ENCODE peak calls at places on chromosomes 12 and 14, in eight cellular contexts. One of them, this sample, is unnamed.

GRCh38 chr12:51329742-51330141 is 5.8 kb upstream of the BIN2 start:
- DNase-seq in NCI-H1417: no peak
- DNase-seq in putamen: no peak
- DNase-seq in central memory CD4-positive, alpha-beta T cell: no peak
- DNase-seq in stimulated activated CD4-positive, alpha-beta T cell treated with anti-CD3 and anti-CD28 coated beads, Interleukin-1b, Interleukin-23, amount 100 ng/mL, for 1 hour: no peak
- DNase-seq in HuH-7: no peak
- DNase-seq in T-helper 2 cell: peak
- DNase-seq in naive thymus-derived CD8-positive, alpha-beta T cell: no peak
- DNase-seq in this sample: no peak

GRCh38 chr12:54146506-54147145 is 42.2 kb downstream of the SMUG1 start:
- DNase-seq in T-helper 2 cell: no peak
- DNase-seq in NCI-H1417: no peak
- DNase-seq in naive thymus-derived CD8-positive, alpha-beta T cell: no peak
- DNase-seq in stimulated activated CD4-positive, alpha-beta T cell treated with anti-CD3 and anti-CD28 coated beads, Interleukin-1b, Interleukin-23, amount 100 ng/mL, for 1 hour: no peak
- DNase-seq in central memory CD4-positive, alpha-beta T cell: no peak
- DNase-seq in putamen: no peak
- DNase-seq in HuH-7: no peak
- DNase-seq in this sample: no peak

GRCh38 chr12:24997496-24997895 is 48.6 kb upstream of the BCAT1 start:
- DNase-seq in HuH-7: no peak
- DNase-seq in stimulated activated CD4-positive, alpha-beta T cell treated with anti-CD3 and anti-CD28 coated beads, Interleukin-1b, Interleukin-23, amount 100 ng/mL, for 1 hour: no peak
- DNase-seq in NCI-H1417: no peak
- DNase-seq in naive thymus-derived CD8-positive, alpha-beta T cell: no peak
- DNase-seq in putamen: no peak
- DNase-seq in T-helper 2 cell: no peak
- DNase-seq in central memory CD4-positive, alpha-beta T cell: no peak
- DNase-seq in this sample: no peak

GRCh38 chr14:50844397-50844796 is 13.4 kb upstream of the NIN start:
- DNase-seq in HuH-7: no peak
- DNase-seq in central memory CD4-positive, alpha-beta T cell: no peak
- DNase-seq in NCI-H1417: no peak
- DNase-seq in stimulated activated CD4-positive, alpha-beta T cell treated with anti-CD3 and anti-CD28 coated beads, Interleukin-1b, Interleukin-23, amount 100 ng/mL, for 1 hour: no peak
- DNase-seq in naive thymus-derived CD8-positive, alpha-beta T cell: no peak
- DNase-seq in T-helper 2 cell: no peak
- DNase-seq in putamen: no peak
- DNase-seq in this sample: no peak

GRCh38 chr14:77061630-77062029 is 33.1 kb upstream of the IRF2BPL start:
- DNase-seq in central memory CD4-positive, alpha-beta T cell: no peak
- DNase-seq in putamen: no peak
- DNase-seq in HuH-7: no peak
- DNase-seq in naive thymus-derived CD8-positive, alpha-beta T cell: no peak
- DNase-seq in NCI-H1417: no peak
- DNase-seq in T-helper 2 cell: no peak
- DNase-seq in stimulated activated CD4-positive, alpha-beta T cell treated with anti-CD3 and anti-CD28 coated beads, Interleukin-1b, Interleukin-23, amount 100 ng/mL, for 1 hour: no peak
- DNase-seq in this sample: no peak

GRCh38 chr12:113301811-113302210 is 33.1 kb downstream of the SLC8B1 start:
- DNase-seq in putamen: no peak
- DNase-seq in NCI-H1417: no peak
- DNase-seq in HuH-7: no peak
- DNase-seq in central memory CD4-positive, alpha-beta T cell: no peak
- DNase-seq in T-helper 2 cell: no peak
- DNase-seq in stimulated activated CD4-positive, alpha-beta T cell treated with anti-CD3 and anti-CD28 coated beads, Interleukin-1b, Interleukin-23, amount 100 ng/mL, for 1 hour: no peak
- DNase-seq in naive thymus-derived CD8-positive, alpha-beta T cell: no peak
- DNase-seq in this sample: no peak

GRCh38 chr12:83190631-83191390 is 504.1 kb downstream of the TMTC2 start:
- DNase-seq in T-helper 2 cell: no peak
- DNase-seq in central memory CD4-positive, alpha-beta T cell: no peak
- DNase-seq in naive thymus-derived CD8-positive, alpha-beta T cell: no peak
- DNase-seq in NCI-H1417: no peak
- DNase-seq in stimulated activated CD4-positive, alpha-beta T cell treated with anti-CD3 and anti-CD28 coated beads, Interleukin-1b, Interleukin-23, amount 100 ng/mL, for 1 hour: no peak
- DNase-seq in HuH-7: no peak
- DNase-seq in putamen: no peak
- DNase-seq in this sample: no peak

GRCh38 chr12:107518868-107519267 is 166.7 kb upstream of the PWP1 start:
- DNase-seq in putamen: no peak
- DNase-seq in stimulated activated CD4-positive, alpha-beta T cell treated with anti-CD3 and anti-CD28 coated beads, Interleukin-1b, Interleukin-23, amount 100 ng/mL, for 1 hour: no peak
- DNase-seq in T-helper 2 cell: no peak
- DNase-seq in naive thymus-derived CD8-positive, alpha-beta T cell: no peak
- DNase-seq in central memory CD4-positive, alpha-beta T cell: no peak
- DNase-seq in NCI-H1417: no peak
- DNase-seq in HuH-7: no peak
- DNase-seq in this sample: no peak

GRCh38 chr12:92570056-92570753 is 132.6 kb upstream of the PLEKHG7 start:
- DNase-seq in putamen: peak
- DNase-seq in HuH-7: no peak
- DNase-seq in central memory CD4-positive, alpha-beta T cell: peak
- DNase-seq in stimulated activated CD4-positive, alpha-beta T cell treated with anti-CD3 and anti-CD28 coated beads, Interleukin-1b, Interleukin-23, amount 100 ng/mL, for 1 hour: no peak
- DNase-seq in naive thymus-derived CD8-positive, alpha-beta T cell: peak
- DNase-seq in NCI-H1417: peak
- DNase-seq in T-helper 2 cell: peak
- DNase-seq in this sample: no peak

GRCh38 chr14:53925201-53925766 is 31.3 kb downstream of the BMP4 start:
- DNase-seq in putamen: no peak
- DNase-seq in stimulated activated CD4-positive, alpha-beta T cell treated with anti-CD3 and anti-CD28 coated beads, Interleukin-1b, Interleukin-23, amount 100 ng/mL, for 1 hour: no peak
- DNase-seq in T-helper 2 cell: no peak
- DNase-seq in HuH-7: no peak
- DNase-seq in naive thymus-derived CD8-positive, alpha-beta T cell: no peak
- DNase-seq in central memory CD4-positive, alpha-beta T cell: no peak
- DNase-seq in NCI-H1417: no peak
- DNase-seq in this sample: no peak

GRCh38 chr14:52590318-52590717 is 37.7 kb downstream of the GPR137C start:
- DNase-seq in naive thymus-derived CD8-positive, alpha-beta T cell: no peak
- DNase-seq in T-helper 2 cell: no peak
- DNase-seq in NCI-H1417: no peak
- DNase-seq in central memory CD4-positive, alpha-beta T cell: no peak
- DNase-seq in putamen: no peak
- DNase-seq in stimulated activated CD4-positive, alpha-beta T cell treated with anti-CD3 and anti-CD28 coated beads, Interleukin-1b, Interleukin-23, amount 100 ng/mL, for 1 hour: no peak
- DNase-seq in HuH-7: no peak
- DNase-seq in this sample: no peak

GRCh38 chr14:93041002-93041401 is 74.7 kb downstream of the ITPK1 start:
- DNase-seq in central memory CD4-positive, alpha-beta T cell: no peak
- DNase-seq in naive thymus-derived CD8-positive, alpha-beta T cell: no peak
- DNase-seq in NCI-H1417: no peak
- DNase-seq in putamen: no peak
- DNase-seq in HuH-7: no peak
- DNase-seq in T-helper 2 cell: no peak
- DNase-seq in stimulated activated CD4-positive, alpha-beta T cell treated with anti-CD3 and anti-CD28 coated beads, Interleukin-1b, Interleukin-23, amount 100 ng/mL, for 1 hour: no peak
- DNase-seq in this sample: no peak

GRCh38 chr14:32076278-32077080 is 625 bp upstream of the ARHGAP5 start:
- DNase-seq in putamen: peak
- DNase-seq in central memory CD4-positive, alpha-beta T cell: peak
- DNase-seq in NCI-H1417: peak
- DNase-seq in T-helper 2 cell: peak
- DNase-seq in HuH-7: peak
- DNase-seq in stimulated activated CD4-positive, alpha-beta T cell treated with anti-CD3 and anti-CD28 coated beads, Interleukin-1b, Interleukin-23, amount 100 ng/mL, for 1 hour: peak
- DNase-seq in naive thymus-derived CD8-positive, alpha-beta T cell: peak
- DNase-seq in this sample: peak

GRCh38 chr14:69625299-69626131 is 14.1 kb downstream of the SUSD6 start:
- DNase-seq in stimulated activated CD4-positive, alpha-beta T cell treated with anti-CD3 and anti-CD28 coated beads, Interleukin-1b, Interleukin-23, amount 100 ng/mL, for 1 hour: peak
- DNase-seq in putamen: peak
- DNase-seq in T-helper 2 cell: peak
- DNase-seq in NCI-H1417: no peak
- DNase-seq in naive thymus-derived CD8-positive, alpha-beta T cell: peak
- DNase-seq in central memory CD4-positive, alpha-beta T cell: peak
- DNase-seq in HuH-7: no peak
- DNase-seq in this sample: no peak

GRCh38 chr14:62957562-62957961 is 87.7 kb downstream of the KCNH5 start:
- DNase-seq in stimulated activated CD4-positive, alpha-beta T cell treated with anti-CD3 and anti-CD28 coated beads, Interleukin-1b, Interleukin-23, amount 100 ng/mL, for 1 hour: no peak
- DNase-seq in T-helper 2 cell: no peak
- DNase-seq in central memory CD4-positive, alpha-beta T cell: no peak
- DNase-seq in NCI-H1417: no peak
- DNase-seq in naive thymus-derived CD8-positive, alpha-beta T cell: no peak
- DNase-seq in HuH-7: no peak
- DNase-seq in putamen: no peak
- DNase-seq in this sample: no peak

GRCh38 chr12:42474391-42474790 is 115.2 kb downstream of the PRICKLE1 start:
- DNase-seq in putamen: no peak
- DNase-seq in naive thymus-derived CD8-positive, alpha-beta T cell: no peak
- DNase-seq in T-helper 2 cell: no peak
- DNase-seq in central memory CD4-positive, alpha-beta T cell: no peak
- DNase-seq in HuH-7: no peak
- DNase-seq in NCI-H1417: no peak
- DNase-seq in stimulated activated CD4-positive, alpha-beta T cell treated with anti-CD3 and anti-CD28 coated beads, Interleukin-1b, Interleukin-23, amount 100 ng/mL, for 1 hour: no peak
- DNase-seq in this sample: no peak

GRCh38 chr14:66359500-66359899 is 126.7 kb upstream of the CCDC196 start:
- DNase-seq in NCI-H1417: peak
- DNase-seq in HuH-7: peak
- DNase-seq in stimulated activated CD4-positive, alpha-beta T cell treated with anti-CD3 and anti-CD28 coated beads, Interleukin-1b, Interleukin-23, amount 100 ng/mL, for 1 hour: no peak
- DNase-seq in putamen: peak
- DNase-seq in central memory CD4-positive, alpha-beta T cell: peak
- DNase-seq in T-helper 2 cell: peak
- DNase-seq in naive thymus-derived CD8-positive, alpha-beta T cell: no peak
- DNase-seq in this sample: no peak

GRCh38 chr12:52645982-52646381 is 6.0 kb downstream of the KRT2 start:
- DNase-seq in central memory CD4-positive, alpha-beta T cell: no peak
- DNase-seq in NCI-H1417: no peak
- DNase-seq in T-helper 2 cell: no peak
- DNase-seq in naive thymus-derived CD8-positive, alpha-beta T cell: no peak
- DNase-seq in stimulated activated CD4-positive, alpha-beta T cell treated with anti-CD3 and anti-CD28 coated beads, Interleukin-1b, Interleukin-23, amount 100 ng/mL, for 1 hour: no peak
- DNase-seq in HuH-7: no peak
- DNase-seq in putamen: no peak
- DNase-seq in this sample: no peak

GRCh38 chr12:120965534-120966091 is 12.7 kb upstream of the HNF1A start:
- DNase-seq in NCI-H1417: no peak
- DNase-seq in putamen: no peak
- DNase-seq in central memory CD4-positive, alpha-beta T cell: no peak
- DNase-seq in T-helper 2 cell: no peak
- DNase-seq in stimulated activated CD4-positive, alpha-beta T cell treated with anti-CD3 and anti-CD28 coated beads, Interleukin-1b, Interleukin-23, amount 100 ng/mL, for 1 hour: no peak
- DNase-seq in HuH-7: no peak
- DNase-seq in naive thymus-derived CD8-positive, alpha-beta T cell: no peak
- DNase-seq in this sample: no peak

GRCh38 chr12:108967869-108968540 is 52.9 kb downstream of the SVOP start:
- DNase-seq in central memory CD4-positive, alpha-beta T cell: no peak
- DNase-seq in naive thymus-derived CD8-positive, alpha-beta T cell: no peak
- DNase-seq in T-helper 2 cell: no peak
- DNase-seq in NCI-H1417: peak
- DNase-seq in putamen: no peak
- DNase-seq in stimulated activated CD4-positive, alpha-beta T cell treated with anti-CD3 and anti-CD28 coated beads, Interleukin-1b, Interleukin-23, amount 100 ng/mL, for 1 hour: no peak
- DNase-seq in HuH-7: peak
- DNase-seq in this sample: no peak

GRCh38 chr12:62256408-62257079 is 3.7 kb upstream of the USP15 start:
- DNase-seq in naive thymus-derived CD8-positive, alpha-beta T cell: no peak
- DNase-seq in central memory CD4-positive, alpha-beta T cell: no peak
- DNase-seq in putamen: peak
- DNase-seq in HuH-7: no peak
- DNase-seq in NCI-H1417: no peak
- DNase-seq in T-helper 2 cell: no peak
- DNase-seq in stimulated activated CD4-positive, alpha-beta T cell treated with anti-CD3 and anti-CD28 coated beads, Interleukin-1b, Interleukin-23, amount 100 ng/mL, for 1 hour: no peak
- DNase-seq in this sample: no peak

GRCh38 chr12:68482014-68482413 is 128.7 kb upstream of the RAP1B start:
- DNase-seq in T-helper 2 cell: no peak
- DNase-seq in stimulated activated CD4-positive, alpha-beta T cell treated with anti-CD3 and anti-CD28 coated beads, Interleukin-1b, Interleukin-23, amount 100 ng/mL, for 1 hour: no peak
- DNase-seq in putamen: no peak
- DNase-seq in naive thymus-derived CD8-positive, alpha-beta T cell: no peak
- DNase-seq in NCI-H1417: no peak
- DNase-seq in HuH-7: no peak
- DNase-seq in central memory CD4-positive, alpha-beta T cell: no peak
- DNase-seq in this sample: no peak

GRCh38 chr12:93165384-93165932 is 212.3 kb upstream of the NUDT4 start:
- DNase-seq in HuH-7: no peak
- DNase-seq in NCI-H1417: peak
- DNase-seq in naive thymus-derived CD8-positive, alpha-beta T cell: no peak
- DNase-seq in stimulated activated CD4-positive, alpha-beta T cell treated with anti-CD3 and anti-CD28 coated beads, Interleukin-1b, Interleukin-23, amount 100 ng/mL, for 1 hour: no peak
- DNase-seq in T-helper 2 cell: no peak
- DNase-seq in putamen: no peak
- DNase-seq in central memory CD4-positive, alpha-beta T cell: no peak
- DNase-seq in this sample: no peak

GRCh38 chr14:103825103-103825502 is 22.3 kb downstream of the PPP1R13B start:
- DNase-seq in T-helper 2 cell: no peak
- DNase-seq in stimulated activated CD4-positive, alpha-beta T cell treated with anti-CD3 and anti-CD28 coated beads, Interleukin-1b, Interleukin-23, amount 100 ng/mL, for 1 hour: no peak
- DNase-seq in naive thymus-derived CD8-positive, alpha-beta T cell: no peak
- DNase-seq in central memory CD4-positive, alpha-beta T cell: no peak
- DNase-seq in HuH-7: no peak
- DNase-seq in putamen: no peak
- DNase-seq in NCI-H1417: no peak
- DNase-seq in this sample: no peak

GRCh38 chr12:103877934-103878510 is 37.0 kb upstream of the NT5DC3 start:
- DNase-seq in T-helper 2 cell: peak
- DNase-seq in NCI-H1417: peak
- DNase-seq in central memory CD4-positive, alpha-beta T cell: peak
- DNase-seq in naive thymus-derived CD8-positive, alpha-beta T cell: peak
- DNase-seq in putamen: peak
- DNase-seq in HuH-7: peak
- DNase-seq in stimulated activated CD4-positive, alpha-beta T cell treated with anti-CD3 and anti-CD28 coated beads, Interleukin-1b, Interleukin-23, amount 100 ng/mL, for 1 hour: no peak
- DNase-seq in this sample: peak

GRCh38 chr12:2284857-2285256 is 232.1 kb downstream of the CACNA1C start:
- DNase-seq in T-helper 2 cell: peak
- DNase-seq in NCI-H1417: peak
- DNase-seq in stimulated activated CD4-positive, alpha-beta T cell treated with anti-CD3 and anti-CD28 coated beads, Interleukin-1b, Interleukin-23, amount 100 ng/mL, for 1 hour: no peak
- DNase-seq in central memory CD4-positive, alpha-beta T cell: no peak
- DNase-seq in putamen: no peak
- DNase-seq in naive thymus-derived CD8-positive, alpha-beta T cell: no peak
- DNase-seq in HuH-7: peak
- DNase-seq in this sample: peak

GRCh38 chr14:104023325-104024055 is 62.0 kb upstream of the ASPG start:
- DNase-seq in central memory CD4-positive, alpha-beta T cell: no peak
- DNase-seq in HuH-7: no peak
- DNase-seq in stimulated activated CD4-positive, alpha-beta T cell treated with anti-CD3 and anti-CD28 coated beads, Interleukin-1b, Interleukin-23, amount 100 ng/mL, for 1 hour: no peak
- DNase-seq in NCI-H1417: no peak
- DNase-seq in putamen: no peak
- DNase-seq in T-helper 2 cell: no peak
- DNase-seq in naive thymus-derived CD8-positive, alpha-beta T cell: no peak
- DNase-seq in this sample: no peak

GRCh38 chr12:87136330-87136976 is 880.3 kb upstream of the MGAT4C start:
- DNase-seq in T-helper 2 cell: no peak
- DNase-seq in NCI-H1417: no peak
- DNase-seq in putamen: no peak
- DNase-seq in naive thymus-derived CD8-positive, alpha-beta T cell: no peak
- DNase-seq in HuH-7: no peak
- DNase-seq in stimulated activated CD4-positive, alpha-beta T cell treated with anti-CD3 and anti-CD28 coated beads, Interleukin-1b, Interleukin-23, amount 100 ng/mL, for 1 hour: no peak
- DNase-seq in central memory CD4-positive, alpha-beta T cell: no peak
- DNase-seq in this sample: no peak

GRCh38 chr12:53042607-53043454 is 7.0 kb upstream of the TNS2 start:
- DNase-seq in NCI-H1417: no peak
- DNase-seq in T-helper 2 cell: no peak
- DNase-seq in putamen: no peak
- DNase-seq in central memory CD4-positive, alpha-beta T cell: no peak
- DNase-seq in HuH-7: peak
- DNase-seq in naive thymus-derived CD8-positive, alpha-beta T cell: no peak
- DNase-seq in stimulated activated CD4-positive, alpha-beta T cell treated with anti-CD3 and anti-CD28 coated beads, Interleukin-1b, Interleukin-23, amount 100 ng/mL, for 1 hour: no peak
- DNase-seq in this sample: no peak

GRCh38 chr14:98217530-98217929 is 1054.5 kb downstream of the BCL11B start:
- DNase-seq in naive thymus-derived CD8-positive, alpha-beta T cell: no peak
- DNase-seq in NCI-H1417: no peak
- DNase-seq in central memory CD4-positive, alpha-beta T cell: no peak
- DNase-seq in T-helper 2 cell: no peak
- DNase-seq in stimulated activated CD4-positive, alpha-beta T cell treated with anti-CD3 and anti-CD28 coated beads, Interleukin-1b, Interleukin-23, amount 100 ng/mL, for 1 hour: no peak
- DNase-seq in HuH-7: no peak
- DNase-seq in putamen: no peak
- DNase-seq in this sample: no peak

GRCh38 chr14:29796853-29797252 is 130.8 kb downstream of the PRKD1 start:
- DNase-seq in putamen: no peak
- DNase-seq in central memory CD4-positive, alpha-beta T cell: no peak
- DNase-seq in T-helper 2 cell: no peak
- DNase-seq in HuH-7: no peak
- DNase-seq in naive thymus-derived CD8-positive, alpha-beta T cell: no peak
- DNase-seq in NCI-H1417: no peak
- DNase-seq in stimulated activated CD4-positive, alpha-beta T cell treated with anti-CD3 and anti-CD28 coated beads, Interleukin-1b, Interleukin-23, amount 100 ng/mL, for 1 hour: no peak
- DNase-seq in this sample: no peak

GRCh38 chr12:25789520-25789919 is 169.0 kb upstream of the RASSF8 start:
- DNase-seq in NCI-H1417: no peak
- DNase-seq in putamen: no peak
- DNase-seq in HuH-7: no peak
- DNase-seq in T-helper 2 cell: no peak
- DNase-seq in naive thymus-derived CD8-positive, alpha-beta T cell: no peak
- DNase-seq in central memory CD4-positive, alpha-beta T cell: no peak
- DNase-seq in stimulated activated CD4-positive, alpha-beta T cell treated with anti-CD3 and anti-CD28 coated beads, Interleukin-1b, Interleukin-23, amount 100 ng/mL, for 1 hour: no peak
- DNase-seq in this sample: no peak

GRCh38 chr12:72622556-72622955 is 350.4 kb downstream of the TRHDE start:
- DNase-seq in naive thymus-derived CD8-positive, alpha-beta T cell: no peak
- DNase-seq in stimulated activated CD4-positive, alpha-beta T cell treated with anti-CD3 and anti-CD28 coated beads, Interleukin-1b, Interleukin-23, amount 100 ng/mL, for 1 hour: no peak
- DNase-seq in central memory CD4-positive, alpha-beta T cell: no peak
- DNase-seq in NCI-H1417: no peak
- DNase-seq in HuH-7: no peak
- DNase-seq in T-helper 2 cell: no peak
- DNase-seq in putamen: no peak
- DNase-seq in this sample: no peak

GRCh38 chr12:13889913-13890312 is 91.5 kb downstream of the GRIN2B start:
- DNase-seq in central memory CD4-positive, alpha-beta T cell: no peak
- DNase-seq in T-helper 2 cell: no peak
- DNase-seq in HuH-7: no peak
- DNase-seq in stimulated activated CD4-positive, alpha-beta T cell treated with anti-CD3 and anti-CD28 coated beads, Interleukin-1b, Interleukin-23, amount 100 ng/mL, for 1 hour: no peak
- DNase-seq in putamen: no peak
- DNase-seq in NCI-H1417: no peak
- DNase-seq in naive thymus-derived CD8-positive, alpha-beta T cell: no peak
- DNase-seq in this sample: no peak